ENCODE peak calls at places on chromosome 5, in ten cellular contexts. A is GM12891; Y is GM04504; Z is naive thymus-derived CD4-positive, alpha-beta T cell; C is effector memory CD8-positive, alpha-beta T cell; U is progenitor cell of endocrine pancreas; L is EL; G is IMR-90; R is RWPE2; O is HFFc6. W is an unnamed sample.

GRCh38 chr5:53616939-53617549 is 56.6 kb downstream of the NDUFS4 start:
- DNase-seq in A (no peak), Y (no peak), Z (no peak), C (no peak), U (no peak), L (no peak), G (peak), R (no peak), O (no peak), W (peak)

GRCh38 chr5:38650540-38651275 is 94.3 kb upstream of the LIFR start:
- DNase-seq in A (no peak), Y (no peak), Z (no peak), C (no peak), U (no peak), L (peak), G (peak), R (no peak), O (peak), W (peak)

GRCh38 chr5:163580516-163580915 is 75.1 kb downstream of the MAT2B start:
- DNase-seq in A (no peak), Y (no peak), Z (no peak), C (no peak), U (no peak), L (no peak), G (no peak), R (no peak), O (no peak), W (no peak)

GRCh38 chr5:142926549-142926948 is 156.4 kb downstream of the ARHGAP26 start:
- DNase-seq in A (no peak), Y (no peak), Z (no peak), C (no peak), U (no peak), L (no peak), G (no peak), R (no peak), O (no peak), W (no peak)

GRCh38 chr5:72815580-72816296 is 723 bp upstream of the TNPO1 start:
- DNase-seq in A (no peak), Y (no peak), Z (peak), C (no peak), U (no peak), L (no peak), G (no peak), R (no peak), O (no peak), W (no peak)

GRCh38 chr5:137072376-137073174 is 426.6 kb downstream of the SPOCK1 start:
- DNase-seq in A (no peak), Y (peak), Z (no peak), C (no peak), U (no peak), L (peak), G (no peak), R (no peak), O (no peak), W (no peak)

GRCh38 chr5:179679014-179679674 is 1.7 kb downstream of the CBY3 start:
- DNase-seq in A (no peak), Y (no peak), Z (peak), C (peak), U (peak), L (peak), G (peak), R (peak), O (no peak), W (no peak)

GRCh38 chr5:8628521-8628920 is 759.6 kb downstream of the MTRR start:
- DNase-seq in A (no peak), Y (no peak), Z (no peak), C (no peak), U (no peak), L (no peak), G (no peak), R (no peak), O (no peak), W (no peak)

GRCh38 chr5:173964491-173964890 is 24.5 kb upstream of the C5orf47 start:
- DNase-seq in A (no peak), Y (no peak), Z (no peak), C (no peak), U (no peak), L (no peak), G (no peak), R (no peak), O (no peak), W (no peak)

GRCh38 chr5:74357827-74358226 is 282.7 kb downstream of the ENC1 start:
- DNase-seq in A (no peak), Y (no peak), Z (no peak), C (no peak), U (no peak), L (no peak), G (peak), R (no peak), O (no peak), W (no peak)

GRCh38 chr5:32539981-32540380 is 45.4 kb upstream of the SUB1 start:
- DNase-seq in A (no peak), Y (no peak), Z (no peak), C (no peak), U (no peak), L (no peak), G (no peak), R (no peak), O (no peak), W (no peak)

GRCh38 chr5:25295067-25295466 is 650.3 kb upstream of the CDH10 start:
- DNase-seq in A (no peak), Y (no peak), Z (no peak), C (no peak), U (no peak), L (no peak), G (no peak), R (no peak), O (no peak), W (no peak)

GRCh38 chr5:159508344-159508743 is 178.1 kb upstream of the IL12B start:
- DNase-seq in A (no peak), Y (no peak), Z (no peak), C (no peak), U (no peak), L (no peak), G (no peak), R (no peak), O (no peak), W (no peak)

GRCh38 chr5:143573568-143574170 is 170.2 kb upstream of the NR3C1 start:
- DNase-seq in A (no peak), Y (no peak), Z (no peak), C (no peak), U (no peak), L (no peak), G (no peak), R (no peak), O (no peak), W (no peak)

GRCh38 chr5:122929001-122929400 is 83.6 kb downstream of the SNX24 start:
- DNase-seq in A (no peak), Y (no peak), Z (no peak), C (no peak), U (no peak), L (no peak), G (no peak), R (no peak), O (no peak), W (no peak)

GRCh38 chr5:143923634-143924265 is 111.8 kb downstream of the HMHB1 start:
- DNase-seq in A (peak), Y (no peak), Z (no peak), C (no peak), U (no peak), L (peak), G (peak), R (no peak), O (peak), W (no peak)

GRCh38 chr5:165775094-165775493 is 2269.7 kb downstream of the MAT2B start:
- DNase-seq in A (no peak), Y (no peak), Z (no peak), C (no peak), U (no peak), L (no peak), G (no peak), R (no peak), O (no peak), W (no peak)

GRCh38 chr5:160390787-160391696 is 8.8 kb downstream of the FAM200C start:
- DNase-seq in A (no peak), Y (no peak), Z (no peak), C (no peak), U (no peak), L (peak), G (peak), R (no peak), O (peak), W (peak)

GRCh38 chr5:14834584-14835540 is 36.7 kb downstream of the ANKH start:
- DNase-seq in A (no peak), Y (no peak), Z (no peak), C (no peak), U (no peak), L (no peak), G (no peak), R (no peak), O (no peak), W (no peak)

GRCh38 chr5:123203105-123203794 is 114.2 kb downstream of the PRDM6 start:
- DNase-seq in A (no peak), Y (no peak), Z (no peak), C (no peak), U (no peak), L (no peak), G (peak), R (no peak), O (no peak), W (no peak)

GRCh38 chr5:42557689-42558088 is 134.4 kb downstream of the GHR start:
- DNase-seq in A (no peak), Y (no peak), Z (no peak), C (no peak), U (no peak), L (no peak), G (no peak), R (no peak), O (no peak), W (no peak)

GRCh38 chr5:151614565-151614964 is 23.4 kb upstream of the FAT2 start:
- DNase-seq in A (no peak), Y (no peak), Z (no peak), C (no peak), U (no peak), L (no peak), G (no peak), R (no peak), O (no peak), W (no peak)

GRCh38 chr5:96870094-96871021 is 5.9 kb upstream of the ERAP2 start:
- DNase-seq in A (no peak), Y (no peak), Z (no peak), C (no peak), U (no peak), L (no peak), G (no peak), R (no peak), O (no peak), W (no peak)

GRCh38 chr5:9194509-9194908 is 351.4 kb downstream of the SEMA5A start:
- DNase-seq in A (no peak), Y (peak), Z (no peak), C (no peak), U (no peak), L (peak), G (peak), R (no peak), O (peak), W (no peak)

GRCh38 chr5:79774171-79774854 is 84.7 kb downstream of the CMYA5 start:
- DNase-seq in A (no peak), Y (peak), Z (no peak), C (no peak), U (peak), L (peak), G (peak), R (no peak), O (peak), W (peak)

GRCh38 chr5:91591076-91591475 is 208.0 kb upstream of the ARRDC3 start:
- DNase-seq in A (no peak), Y (no peak), Z (no peak), C (no peak), U (no peak), L (peak), G (no peak), R (no peak), O (no peak), W (peak)

GRCh38 chr5:146520731-146521130 is 4.7 kb upstream of the GPR151 start:
- DNase-seq in A (no peak), Y (no peak), Z (no peak), C (no peak), U (no peak), L (peak), G (no peak), R (no peak), O (no peak), W (no peak)

GRCh38 chr5:174618589-174618988 is 105.8 kb upstream of the MSX2 start:
- DNase-seq in A (no peak), Y (no peak), Z (no peak), C (no peak), U (no peak), L (no peak), G (no peak), R (no peak), O (no peak), W (no peak)

GRCh38 chr5:59390074-59390659 is 503.4 kb downstream of the PDE4D start:
- DNase-seq in A (no peak), Y (peak), Z (no peak), C (no peak), U (no peak), L (peak), G (peak), R (no peak), O (peak), W (peak)

GRCh38 chr5:141640051-141640415 is 3.2 kb downstream of the RELL2 start:
- DNase-seq in A (no peak), Y (no peak), Z (no peak), C (no peak), U (no peak), L (no peak), G (no peak), R (no peak), O (no peak), W (no peak)

GRCh38 chr5:167816354-167816753 is 475.1 kb upstream of the WWC1 start:
- DNase-seq in A (no peak), Y (peak), Z (no peak), C (no peak), U (no peak), L (peak), G (peak), R (peak), O (no peak), W (peak)

GRCh38 chr5:152164860-152165259 is 240.2 kb upstream of the GLRA1 start:
- DNase-seq in A (no peak), Y (no peak), Z (no peak), C (no peak), U (no peak), L (no peak), G (no peak), R (no peak), O (no peak), W (no peak)

W was measured in KBM-7.